ENCODE peak calls at places on chromosomes 16 and 17, in six cellular contexts. Y is thoracic aorta, N is EL, J is 8988T, X is gastrocnemius medialis, S is activated T-cell treated with anti-CD3 and anti-CD28 coated beads for 24 hours. C is an unnamed sample.

GRCh38 chr17:50931003-50931878 is 65.1 kb upstream of the TOB1 start:
- DNase-seq in Y (peak), J (no peak), S (peak), N (peak), X (peak), C (peak)

GRCh38 chr16:9114842-9115241 is 23.4 kb downstream of the HAPSTR1 start:
- DNase-seq in S (no peak), Y (no peak), N (no peak), X (no peak), J (no peak), C (no peak)

GRCh38 chr17:50686494-50687199 is 21.1 kb downstream of the ANKRD40 start:
- DNase-seq in N (peak), J (peak), Y (peak), X (peak), S (no peak), C (peak)

GRCh38 chr17:6521636-6522035 is 34.7 kb downstream of the PITPNM3 start:
- DNase-seq in J (no peak), X (no peak), N (no peak), Y (no peak), S (no peak), C (no peak)

GRCh38 chr16:50705436-50706110 is 12.2 kb downstream of the NOD2 start:
- DNase-seq in N (no peak), Y (no peak), X (no peak), S (no peak), J (no peak), C (no peak)

GRCh38 chr16:84040823-84041391 is 1.7 kb downstream of the SLC38A8 start:
- DNase-seq in X (no peak), J (no peak), Y (no peak), S (no peak), N (peak), C (peak)

GRCh38 chr16:15911198-15911597 is 22.8 kb upstream of the CEP20 start:
- DNase-seq in N (no peak), S (no peak), J (no peak), X (no peak), Y (no peak), C (no peak)

GRCh38 chr16:69039333-69039941 is 66.0 kb upstream of the HAS3 start:
- DNase-seq in Y (no peak), J (no peak), X (no peak), N (peak), S (no peak), C (no peak)

GRCh38 chr17:897970-898619 is 81.5 kb downstream of the NXN start:
- DNase-seq in N (no peak), Y (no peak), S (no peak), J (no peak), X (no peak), C (no peak)

GRCh38 chr16:19662351-19662750 is 55.7 kb downstream of the KNOP1 start:
- DNase-seq in J (no peak), X (no peak), Y (no peak), N (no peak), S (no peak), C (no peak)

GRCh38 chr16:84726670-84727467 is 27.1 kb downstream of the USP10 start:
- DNase-seq in S (no peak), J (no peak), Y (no peak), X (peak), N (no peak), C (no peak)

GRCh38 chr17:45229681-45230409 is 8.2 kb downstream of the FMNL1 start:
- DNase-seq in J (peak), X (no peak), S (no peak), N (no peak), Y (no peak), C (peak)

GRCh38 chr17:15281909-15282308 is 16.8 kb upstream of the PMP22 start:
- DNase-seq in X (no peak), S (no peak), J (no peak), Y (no peak), N (no peak), C (no peak)

GRCh38 chr17:77140878-77141767 is at the start of gene SEC14L1:
- DNase-seq in N (peak), J (no peak), X (peak), Y (no peak), S (no peak), C (peak)

GRCh38 chr16:66605177-66605999 is 884 bp downstream of the CMTM3 start:
- DNase-seq in S (no peak), J (peak), Y (no peak), X (no peak), N (peak), C (peak)

GRCh38 chr16:61362583-61362982 is 673.7 kb downstream of the CDH8 start:
- DNase-seq in J (no peak), Y (no peak), N (no peak), S (no peak), X (no peak), C (no peak)

GRCh38 chr17:58215685-58216084 is 3.4 kb downstream of the MKS1 start:
- DNase-seq in N (no peak), Y (no peak), X (no peak), S (no peak), J (no peak), C (no peak)

GRCh38 chr16:20538687-20539086 is 37.5 kb downstream of the ACSM2B start:
- DNase-seq in X (no peak), S (no peak), Y (no peak), J (no peak), N (no peak), C (no peak)

GRCh38 chr17:9615486-9615885 is 29.8 kb upstream of the USP43 start:
- DNase-seq in Y (no peak), X (no peak), S (no peak), J (no peak), N (no peak), C (no peak)

GRCh38 chr16:50611332-50611934 is 63.2 kb downstream of the NKD1 start:
- DNase-seq in S (no peak), N (peak), Y (no peak), J (no peak), X (no peak), C (no peak)

GRCh38 chr17:34383225-34383615 is 20.2 kb upstream of the CCL1 start:
- DNase-seq in S (no peak), N (no peak), X (no peak), J (no peak), Y (no peak), C (no peak)

GRCh38 chr17:4209611-4210010 is 54.2 kb downstream of the ANKFY1 start:
- DNase-seq in N (no peak), X (peak), J (no peak), S (no peak), Y (no peak), C (no peak)

GRCh38 chr17:29570521-29570920 is 2.0 kb downstream of the TP53I13 start:
- DNase-seq in J (no peak), S (no peak), Y (no peak), X (no peak), N (no peak), C (no peak)

GRCh38 chr17:45171338-45172231 is 9.9 kb downstream of the HEXIM2 start:
- DNase-seq in S (no peak), J (no peak), X (peak), N (peak), Y (no peak), C (peak)

GRCh38 chr16:67006930-67007658 is 18.7 kb downstream of the CES4A start:
- DNase-seq in S (no peak), Y (no peak), N (peak), X (no peak), J (no peak), C (no peak)

GRCh38 chr16:47519037-47519436 is 57.9 kb downstream of the PHKB start:
- DNase-seq in Y (no peak), X (no peak), N (peak), S (no peak), J (no peak), C (no peak)

GRCh38 chr17:59369026-59369724 is 37.7 kb downstream of the YPEL2 start:
- DNase-seq in S (no peak), N (no peak), J (no peak), Y (no peak), X (no peak), C (peak)

GRCh38 chr16:88948781-88949490 is 28.1 kb downstream of the CBFA2T3 start:
- DNase-seq in N (no peak), S (no peak), Y (no peak), X (no peak), J (no peak), C (peak)

GRCh38 chr16:57795431-57795878 is 6.8 kb downstream of the KIFC3 start:
- DNase-seq in X (peak), J (peak), N (peak), Y (no peak), S (no peak), C (no peak)

GRCh38 chr17:60154616-60155426 is 5.0 kb downstream of the CA4 start:
- DNase-seq in J (no peak), X (no peak), S (no peak), N (peak), Y (no peak), C (peak)

GRCh38 chr17:17827826-17828621 is 8.8 kb downstream of the SREBF1 start:
- DNase-seq in N (no peak), Y (no peak), S (no peak), X (no peak), J (no peak), C (no peak)

GRCh38 chr17:40304464-40304863 is 4.5 kb upstream of the RARA start:
- DNase-seq in X (no peak), S (no peak), J (no peak), Y (no peak), N (peak), C (peak)

GRCh38 chr17:16919663-16920627 is 52.0 kb downstream of the TNFRSF13B start:
- DNase-seq in S (no peak), Y (no peak), X (no peak), J (no peak), N (no peak), C (no peak)